ENCODE peak calls at places on chromosome 9, in six cellular contexts. F is GM23248, N is H9, O is HepG2, G is astrocyte, P is endothelial cell of umbilical vein. X is an unnamed sample.
A peak's percentile ranks its signal among the peaks of the same experiment; 100 is the strongest.

GRCh38 chr9:104872959-104873850 is 54.8 kb downstream of the ABCA1 start:
- DNase-seq in N (no peak), G (peak; percentile 98), O (peak; percentile 80), F (peak; percentile 95), P (peak; percentile 90), X (no peak)

GRCh38 chr9:2817987-2818386 is 25.9 kb downstream of the PUM3 start:
- DNase-seq in G (peak; percentile 96), N (no peak), F (peak; percentile 78), O (no peak), P (no peak), X (no peak)

GRCh38 chr9:20692554-20692953 is 8.5 kb downstream of the FOCAD start:
- DNase-seq in G (peak; percentile 26), P (no peak), O (peak; percentile 94), F (no peak), N (no peak), X (no peak)

GRCh38 chr9:113464672-113465271 is 1.2 kb downstream of the RGS3 start:
- DNase-seq in F (no peak), N (no peak), O (no peak), P (no peak), G (no peak), X (no peak)

GRCh38 chr9:120326076-120326693 is 253.8 kb downstream of the CDK5RAP2 start:
- DNase-seq in N (no peak), O (no peak), G (no peak), F (no peak), P (no peak), X (no peak)

GRCh38 chr9:69019808-69020207 is 5.9 kb upstream of the PRKACG start:
- DNase-seq in G (no peak), N (no peak), O (no peak), F (no peak), P (no peak), X (no peak)

GRCh38 chr9:109315889-109316640 is 4.8 kb downstream of the EPB41L4B start:
- DNase-seq in F (peak; percentile 99), P (no peak), N (no peak), G (peak; percentile 80), O (peak; percentile 34), X (peak; percentile 93)

GRCh38 chr9:19431361-19432171 is 22.8 kb downstream of the ACER2 start:
- DNase-seq in O (no peak), G (peak; percentile 45), N (no peak), P (peak; percentile 95), F (no peak), X (peak; percentile 89)

GRCh38 chr9:88738708-88739107 is 203.7 kb downstream of the NXNL2 start:
- DNase-seq in O (no peak), P (no peak), N (no peak), G (no peak), F (peak; percentile 87), X (no peak)

GRCh38 chr9:3240651-3241268 is 285.0 kb downstream of the RFX3 start:
- DNase-seq in O (peak; percentile 60), F (peak; percentile 68), G (peak; percentile 44), N (peak; percentile 74), P (peak; percentile 67), X (peak; percentile 76)

GRCh38 chr9:28155067-28155466 is 581.8 kb upstream of the C9orf72 start:
- DNase-seq in O (no peak), G (no peak), F (no peak), P (peak; percentile 75), N (no peak), X (no peak)
- H3K9ac ChIP-seq in O (no peak overlapping the region), G (no peak overlapping the region), F (no peak overlapping the region), P (no peak overlapping the region), N (no peak overlapping the region), X (no peak overlapping the region)

DNA sequence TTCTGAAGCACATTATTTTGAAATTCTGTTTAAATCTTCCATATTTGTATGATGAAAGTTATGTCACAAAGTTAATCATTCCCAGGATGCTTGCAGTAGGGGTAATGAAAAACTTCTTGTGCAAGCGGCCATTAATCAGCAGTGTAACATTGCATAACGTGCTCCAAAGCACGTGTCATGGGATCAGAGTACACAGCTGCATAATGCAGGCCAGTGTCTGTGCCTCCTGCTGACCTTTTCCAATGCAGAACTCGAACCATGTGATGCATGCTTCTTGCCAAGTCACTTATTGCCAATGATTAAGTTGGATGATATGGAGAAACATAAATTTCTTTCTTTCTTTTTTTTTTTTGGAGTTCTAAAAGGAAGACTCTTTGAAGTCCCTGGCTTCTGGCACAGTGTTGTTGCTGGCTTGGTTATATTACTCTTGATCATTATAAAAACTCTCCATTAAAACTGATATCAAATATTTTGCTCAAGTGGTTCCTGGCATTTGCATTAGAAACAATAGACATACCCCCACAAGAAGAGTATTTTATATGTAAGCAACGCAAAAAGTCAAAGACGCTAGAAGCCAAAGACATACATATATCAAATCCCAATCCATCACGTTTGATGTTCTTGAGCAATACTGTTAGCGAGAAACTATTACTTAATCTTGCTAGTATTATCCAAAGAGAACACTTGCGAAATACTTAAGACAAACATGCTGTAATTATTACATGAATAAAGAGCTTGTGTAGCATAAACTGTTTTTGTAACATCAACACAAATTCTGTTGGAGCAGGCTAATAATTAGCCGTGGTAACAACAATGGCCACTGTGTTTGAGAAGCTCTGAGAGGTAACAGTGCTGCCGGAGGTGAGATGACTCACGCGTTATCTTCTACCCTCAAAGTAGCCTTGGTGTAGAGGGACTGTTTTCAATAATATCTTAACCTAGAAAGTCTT is 164.2 kb downstream of the AUH start:
- DNase-seq in O (peak; percentile 99), G (peak; percentile 88), P (peak; percentile 70), N (no peak), F (peak; percentile 95), X (no peak)
- H3K9ac ChIP-seq in O (peak overlapping the region; percentile 66), G (no peak overlapping the region), P (no peak overlapping the region), N (no peak overlapping the region), F (peak overlapping the region; percentile 61), X (no peak overlapping the region)

DNA sequence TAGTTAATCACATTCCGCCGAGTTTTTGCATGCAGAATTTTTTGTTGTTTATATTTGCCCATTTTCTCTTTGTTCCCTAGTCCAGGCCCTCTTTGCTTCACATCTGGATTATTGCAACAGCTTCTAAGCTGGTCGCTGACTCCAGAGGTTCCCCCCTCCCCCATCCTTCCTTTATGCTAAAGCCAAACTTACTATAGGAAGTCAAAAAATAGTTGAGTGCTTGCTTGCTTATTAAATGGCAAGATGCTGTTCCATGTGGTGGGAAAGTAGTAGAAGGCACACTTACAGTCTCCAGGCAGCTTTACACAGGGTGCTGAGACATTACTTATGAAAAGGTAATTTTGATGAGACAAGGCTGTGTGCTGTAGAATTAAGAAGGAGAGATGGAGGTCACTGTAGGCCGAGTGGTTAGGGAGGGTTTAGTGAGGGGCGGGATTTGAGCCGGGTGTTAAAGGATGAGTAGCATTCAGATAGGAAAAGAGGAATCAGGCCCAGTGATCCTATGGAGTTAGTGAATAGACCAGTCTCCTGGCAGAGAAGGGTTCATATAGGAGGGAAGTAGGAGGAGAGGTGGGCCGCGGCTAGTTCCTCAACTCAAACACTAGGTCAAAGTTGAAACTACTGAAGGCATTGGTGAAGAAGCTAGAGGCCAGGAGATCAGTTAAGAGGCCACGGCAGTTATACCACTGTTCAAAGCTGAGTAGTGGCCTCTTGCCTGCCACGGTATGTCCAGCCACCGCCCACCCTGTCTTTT is 1.4 kb downstream of the ZBTB34 start:
- DNase-seq in G (no peak), P (peak; percentile 35), N (no peak), O (no peak), F (peak; percentile 73), X (no peak)
- H3K9ac ChIP-seq in G (peak overlapping the region; percentile 78), P (no peak overlapping the region), N (no peak overlapping the region), O (peak overlapping the region; percentile 78), F (peak overlapping the region; percentile 82), X (peak overlapping the region; percentile 80)

DNA sequence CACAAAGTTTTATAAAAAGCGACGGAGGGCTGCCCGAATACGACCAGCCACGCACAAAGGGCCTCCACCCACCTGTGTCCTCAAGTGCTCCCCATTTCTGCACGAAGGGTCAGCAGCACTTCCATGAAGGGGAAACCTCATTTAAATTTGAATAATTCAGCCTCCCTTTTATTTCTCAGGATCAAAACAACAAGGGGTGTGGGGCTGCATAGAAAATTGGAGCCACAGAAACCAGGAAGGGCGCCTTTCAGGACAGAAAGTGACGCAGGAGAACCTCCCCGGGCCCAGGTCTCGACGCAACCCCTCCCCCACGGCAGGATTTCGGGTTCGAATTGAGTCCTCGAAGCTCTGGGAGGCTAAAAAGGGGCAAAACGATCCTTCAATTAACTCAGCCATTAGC is 2.1 kb downstream of the NRARP start:
- DNase-seq in O (no peak), N (peak; percentile 39), F (no peak), P (peak; percentile 37), G (no peak), X (peak; percentile 61)
- H3K9ac ChIP-seq in O (no peak overlapping the region), N (no peak overlapping the region), F (no peak overlapping the region), P (peak overlapping the region; percentile 53), G (no peak overlapping the region), X (no peak overlapping the region)

GRCh38 chr9:133882849-133883248 is 109.3 kb downstream of the VAV2 start:
- DNase-seq in N (no peak), G (no peak), O (no peak), P (no peak), F (no peak), X (no peak)

GRCh38 chr9:133880851-133881634 is 111.1 kb downstream of the VAV2 start:
- DNase-seq in F (no peak), G (peak; percentile 69), P (no peak), N (no peak), O (no peak), X (no peak)

GRCh38 chr9:133884907-133885744 is 107.0 kb downstream of the VAV2 start:
- DNase-seq in G (no peak), O (peak; percentile 92), F (no peak), N (no peak), P (no peak), X (no peak)

GRCh38 chr9:133881671-133882381 is 110.3 kb downstream of the VAV2 start:
- DNase-seq in F (no peak), G (peak; percentile 6), P (no peak), O (no peak), N (no peak), X (no peak)

GRCh38 chr9:133883356-133883755 is 108.8 kb downstream of the VAV2 start:
- DNase-seq in F (peak; percentile 20), N (no peak), P (no peak), O (no peak), G (peak; percentile 6), X (no peak)
- H3K9ac ChIP-seq in F (no peak overlapping the region), N (no peak overlapping the region), P (no peak overlapping the region), O (no peak overlapping the region), G (no peak overlapping the region), X (no peak overlapping the region)